ENCODE peak calls at places on chromosome 14, in nine cellular contexts. E is thoracic aorta, V is mammary epithelial cell, A is body of pancreas, B is Panc1, R is sigmoid colon, G is heart right ventricle, Q is ovary, S is gastrocnemius medialis. I is an unnamed sample.

GRCh38 chr14:79514700-79515099 is 696.6 kb downstream of the DIO2 start:
- DNase-seq in E (no peak), V (no peak), A (no peak), B (no peak), R (no peak), G (no peak), Q (no peak), S (no peak), I (no peak)

GRCh38 chr14:89270439-89271227 is 146.4 kb downstream of the FOXN3 start:
- DNase-seq in E (no peak), V (peak; percentile 45), A (peak; percentile 56), B (no peak), R (no peak), G (no peak), Q (no peak), S (no peak), I (peak; percentile 68)

GRCh38 chr14:39265741-39266588 is 32.2 kb downstream of the MIA2 start:
- DNase-seq in E (no peak), V (peak; percentile 82), A (no peak), B (no peak), R (no peak), G (no peak), Q (no peak), S (peak; percentile 84), I (no peak)

GRCh38 chr14:32594766-32595165 is 265.7 kb downstream of the AKAP6 start:
- DNase-seq in E (no peak), V (peak; percentile 23), A (no peak), B (no peak), R (no peak), G (no peak), Q (no peak), S (no peak), I (no peak)

GRCh38 chr14:91396959-91397815 is 20.4 kb downstream of the CCDC88C start:
- DNase-seq in E (no peak), V (no peak), A (peak; percentile 54), B (no peak), R (no peak), G (no peak), Q (no peak), S (no peak), I (no peak)

GRCh38 chr14:103549361-103550311 is 12.8 kb downstream of the BAG5 start:
- DNase-seq in E (no peak), V (no peak), A (peak; percentile 58), B (no peak), R (peak; percentile 89), G (peak; percentile 63), Q (peak; percentile 42), S (no peak), I (no peak)

GRCh38 chr14:23559010-23559920 is 3.2 kb downstream of the THTPA start:
- DNase-seq in E (no peak), V (no peak), A (no peak), B (no peak), R (no peak), G (peak; percentile 59), Q (peak; percentile 63), S (peak; percentile 23), I (peak; percentile 77)

GRCh38 chr14:53999061-53999488 is 42.5 kb upstream of the BMP4 start:
- DNase-seq in E (no peak), V (peak; percentile 40), A (no peak), B (no peak), R (no peak), G (no peak), Q (no peak), S (no peak), I (peak; percentile 72)

GRCh38 chr14:55530464-55530863 is 49.5 kb upstream of the KTN1 start:
- DNase-seq in E (no peak), V (no peak), A (no peak), B (no peak), R (no peak), G (no peak), Q (no peak), S (no peak), I (no peak)

GRCh38 chr14:54310151-54310851 is 86.5 kb upstream of the CDKN3 start:
- DNase-seq in E (no peak), V (no peak), A (no peak), B (no peak), R (no peak), G (no peak), Q (no peak), S (no peak), I (no peak)

GRCh38 chr14:56817396-56817921 is 7.2 kb upstream of the OTX2 start:
- DNase-seq in E (no peak), V (no peak), A (no peak), B (no peak), R (no peak), G (no peak), Q (no peak), S (no peak), I (no peak)

GRCh38 chr14:56814468-56815074 is 4.3 kb upstream of the OTX2 start:
- DNase-seq in E (no peak), V (no peak), A (no peak), B (no peak), R (no peak), G (no peak), Q (no peak), S (no peak), I (no peak)

GRCh38 chr14:56816575-56817391 is 6.5 kb upstream of the OTX2 start:
- DNase-seq in E (no peak), V (peak; percentile 16), A (no peak), B (no peak), R (no peak), G (no peak), Q (no peak), S (no peak), I (no peak)

GRCh38 chr14:56813143-56813551 is 2.9 kb upstream of the OTX2 start:
- DNase-seq in E (no peak), V (no peak), A (no peak), B (no peak), R (no peak), G (no peak), Q (no peak), S (no peak), I (no peak)

GRCh38 chr14:56815301-56815700 is 5.0 kb upstream of the OTX2 start:
- DNase-seq in E (no peak), V (no peak), A (no peak), B (no peak), R (no peak), G (no peak), Q (no peak), S (no peak), I (no peak)
- TF ChIP-seq CTCF in E (no peak), V (no peak), A (no peak), B (no peak), R (no peak), G (no peak), Q (no peak), S (no peak), I (no peak)

DNA sequence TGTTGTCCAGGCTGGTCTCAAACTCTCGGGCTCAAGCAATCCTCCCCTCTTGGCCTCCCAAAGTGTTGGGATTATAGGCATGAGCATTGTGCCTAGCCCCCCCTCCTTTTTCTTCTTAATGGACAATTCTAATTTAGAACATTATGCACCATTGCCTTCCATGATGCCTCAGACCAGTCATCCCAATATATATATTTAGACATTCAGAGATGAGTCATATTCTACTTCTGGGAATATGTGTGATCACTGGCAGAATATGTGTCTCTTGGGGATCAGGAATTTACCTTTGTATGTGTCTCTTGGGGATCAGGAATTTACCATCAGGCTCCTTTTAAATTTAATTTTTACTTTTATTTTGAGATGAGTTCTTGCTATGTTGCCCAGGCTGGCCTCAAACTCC is 7.5 kb upstream of the CCDC177 start:
- DNase-seq in E (no peak), V (no peak), A (no peak), B (no peak), R (no peak), G (no peak), Q (no peak), S (no peak), I (no peak)
- H3K27ac ChIP-seq in E (no peak overlapping the region), V (no peak overlapping the region), A (no peak overlapping the region), B (no peak overlapping the region), R (no peak overlapping the region), G (no peak overlapping the region), Q (no peak overlapping the region), S (no peak overlapping the region), I (no peak overlapping the region)

GRCh38 chr14:49992901-49993335 is 100.0 kb downstream of the ARF6 start:
- DNase-seq in E (no peak), V (no peak), A (peak; percentile 31), B (no peak), R (no peak), G (no peak), Q (no peak), S (peak; percentile 48), I (no peak)
- H3K36me3 ChIP-seq in E (no peaks in the 10 kb centered on the region), V (no peaks in the 10 kb centered on the region), A (no peaks in the 10 kb centered on the region), B (no peaks in the 10 kb centered on the region), R (no peaks in the 10 kb centered on the region), G (no peaks in the 10 kb centered on the region), Q (no peaks in the 10 kb centered on the region), S (no peaks in the 10 kb centered on the region), I (no peaks in the 10 kb centered on the region)

DNA sequence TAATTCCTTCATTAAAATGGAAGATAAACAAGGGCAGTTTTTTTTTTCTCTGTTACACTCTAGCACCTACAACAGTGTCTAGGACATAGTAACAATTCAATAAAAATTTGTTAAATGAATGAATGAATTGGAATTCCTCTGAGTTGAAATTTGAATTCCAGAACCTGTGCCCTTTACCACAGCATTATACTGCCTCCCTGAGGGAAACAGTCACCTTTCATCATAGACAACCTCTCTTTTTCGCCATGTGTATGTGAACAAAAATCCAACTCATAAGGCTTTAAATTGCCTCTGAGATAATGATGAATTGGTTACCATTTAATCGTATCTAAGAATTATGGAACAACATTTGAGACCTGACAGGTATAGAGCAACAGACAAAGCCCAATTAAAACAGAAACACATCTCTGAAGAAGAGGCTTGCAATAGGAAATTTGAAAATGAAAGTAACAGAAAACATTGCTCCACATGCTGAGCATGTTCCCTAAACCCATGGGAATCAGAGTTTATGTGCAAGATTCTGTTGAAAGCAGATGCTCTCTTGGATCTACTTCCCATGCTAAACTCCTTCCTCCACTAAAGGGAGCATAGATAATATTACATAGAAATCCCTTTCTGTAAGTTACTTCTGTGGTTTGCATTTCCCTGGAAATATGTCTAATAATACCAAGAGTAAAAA is 657.8 kb downstream of the GALC start:
- DNase-seq in E (no peak), V (peak; percentile 8), A (no peak), B (no peak), R (no peak), G (no peak), Q (no peak), S (no peak), I (no peak)
- TF ChIP-seq CTCF in E (no peak), V (peak; percentile 48), A (no peak), B (no peak), R (no peak), G (peak; percentile 22), Q (no peak), S (no peak), I (no peak)

GRCh38 chr14:100677152-100677924 is 49.4 kb upstream of the DLK1 start:
- DNase-seq in E (no peak), V (no peak), A (no peak), B (no peak), R (peak; percentile 81), G (peak; percentile 46), Q (peak; percentile 87), S (peak; percentile 28), I (no peak)
- H3K27ac ChIP-seq in E (no peak overlapping the region), V (no peak overlapping the region), A (no peak overlapping the region), B (peak overlapping the region; percentile 71), R (peak overlapping the region; percentile 52), G (peak overlapping the region; percentile 83), Q (peak overlapping the region; percentile 75), S (peak overlapping the region; percentile 62), I (peak overlapping the region; percentile 72)

GRCh38 chr14:21252149-21252548 is 17.1 kb downstream of the HNRNPC start:
- DNase-seq in E (no peak), V (no peak), A (no peak), B (no peak), R (no peak), G (no peak), Q (no peak), S (no peak), I (no peak)
- H3K36me3 ChIP-seq in E (peaks cover 12% of the 10 kb centered on the region), V (peaks cover 43% of the 10 kb centered on the region), A (peaks cover 6% of the 10 kb centered on the region), B (peaks cover 33% of the 10 kb centered on the region), R (peaks cover 12% of the 10 kb centered on the region), G (no peaks in the 10 kb centered on the region), Q (no peaks in the 10 kb centered on the region), S (peaks cover 42% of the 10 kb centered on the region), I (peaks cover 81% of the 10 kb centered on the region)

I was measured in upper lobe of right lung.